ENCODE peak calls at places on chromosomes 11 and 22, in six cellular contexts. One of them, this sample, is unnamed.

GRCh38 chr11:44964526-44965209 is 14.0 kb upstream of the TP53I11 start:
- DNase-seq in transverse colon: no peak
- DNase-seq in sigmoid colon: no peak
- DNase-seq in H1: no peak
- DNase-seq in GM23338: peak; percentile 67
- DNase-seq in Panc1: no peak
- DNase-seq in this sample: no peak

GRCh38 chr11:119367661-119368120 is 13.8 kb downstream of the USP2 start:
- DNase-seq in transverse colon: no peak
- DNase-seq in sigmoid colon: no peak
- DNase-seq in H1: no peak
- DNase-seq in GM23338: no peak
- DNase-seq in Panc1: no peak
- DNase-seq in this sample: peak; percentile 31

GRCh38 chr11:119194811-119195210 is 9.5 kb downstream of the NHERF4 start:
- DNase-seq in transverse colon: no peak
- DNase-seq in sigmoid colon: no peak
- DNase-seq in H1: no peak
- DNase-seq in GM23338: no peak
- DNase-seq in Panc1: no peak
- DNase-seq in this sample: peak; percentile 40

GRCh38 chr11:109150603-109151002 is 271.4 kb upstream of the C11orf87 start:
- DNase-seq in transverse colon: no peak
- DNase-seq in sigmoid colon: no peak
- DNase-seq in H1: no peak
- DNase-seq in GM23338: peak; percentile 9
- DNase-seq in Panc1: no peak
- DNase-seq in this sample: no peak

GRCh38 chr22:28955817-28956216 is 72.4 kb downstream of the ZNRF3 start:
- DNase-seq in transverse colon: peak; percentile 24
- DNase-seq in sigmoid colon: no peak
- DNase-seq in H1: no peak
- DNase-seq in GM23338: no peak
- DNase-seq in Panc1: no peak
- DNase-seq in this sample: no peak

GRCh38 chr11:69430566-69430965 is 50.9 kb upstream of the LINC01488 start:
- DNase-seq in transverse colon: no peak
- DNase-seq in sigmoid colon: peak; percentile 37
- DNase-seq in H1: no peak
- DNase-seq in GM23338: no peak
- DNase-seq in Panc1: no peak
- DNase-seq in this sample: no peak

GRCh38 chr11:76652989-76653673 is 17.4 kb downstream of the LRRC32 start:
- DNase-seq in transverse colon: no peak
- DNase-seq in sigmoid colon: peak; percentile 60
- DNase-seq in H1: no peak
- DNase-seq in GM23338: no peak
- DNase-seq in Panc1: no peak
- DNase-seq in this sample: no peak

GRCh38 chr11:80727315-80727714 is 1286.5 kb upstream of the TENM4 start:
- DNase-seq in transverse colon: no peak
- DNase-seq in sigmoid colon: no peak
- DNase-seq in H1: peak; percentile 48
- DNase-seq in GM23338: peak; percentile 81
- DNase-seq in Panc1: no peak
- DNase-seq in this sample: no peak

GRCh38 chr11:83438438-83438837 is 152.3 kb upstream of the CCDC90B start:
- DNase-seq in transverse colon: no peak
- DNase-seq in sigmoid colon: no peak
- DNase-seq in H1: no peak
- DNase-seq in GM23338: no peak
- DNase-seq in Panc1: no peak
- DNase-seq in this sample: no peak

GRCh38 chr11:10777806-10778205 is 26.8 kb downstream of the CTR9 start:
- DNase-seq in transverse colon: no peak
- DNase-seq in sigmoid colon: no peak
- DNase-seq in H1: no peak
- DNase-seq in GM23338: no peak
- DNase-seq in Panc1: no peak
- DNase-seq in this sample: no peak

GRCh38 chr22:50083462-50084081 is 1.7 kb downstream of the MLC1 start:
- DNase-seq in transverse colon: no peak
- DNase-seq in sigmoid colon: no peak
- DNase-seq in H1: no peak
- DNase-seq in GM23338: no peak
- DNase-seq in Panc1: no peak
- DNase-seq in this sample: peak; percentile 66

GRCh38 chr11:62770778-62771143 is 435 bp upstream of the TAF6L start:
- DNase-seq in transverse colon: peak; percentile 30
- DNase-seq in sigmoid colon: peak; percentile 74
- DNase-seq in H1: peak; percentile 65
- DNase-seq in GM23338: peak; percentile 59
- DNase-seq in Panc1: no peak
- DNase-seq in this sample: peak; percentile 81

GRCh38 chr11:2209900-2210321 is 38.3 kb upstream of the TH start:
- DNase-seq in transverse colon: no peak
- DNase-seq in sigmoid colon: peak; percentile 37
- DNase-seq in H1: peak; percentile 35
- DNase-seq in GM23338: no peak
- DNase-seq in Panc1: no peak
- DNase-seq in this sample: peak; percentile 56

GRCh38 chr22:37161442-37161841 is 11.7 kb upstream of the IL2RB start:
- DNase-seq in transverse colon: no peak
- DNase-seq in sigmoid colon: no peak
- DNase-seq in H1: no peak
- DNase-seq in GM23338: peak; percentile 38
- DNase-seq in Panc1: no peak
- DNase-seq in this sample: peak; percentile 44

GRCh38 chr22:30396871-30397655 is at the start of gene SEC14L2:
- DNase-seq in transverse colon: peak; percentile 78
- DNase-seq in sigmoid colon: peak; percentile 88
- DNase-seq in H1: peak; percentile 83
- DNase-seq in GM23338: peak; percentile 85
- DNase-seq in Panc1: no peak
- DNase-seq in this sample: no peak

GRCh38 chr11:77697865-77698264 is 60.3 kb upstream of the CLNS1A start:
- DNase-seq in transverse colon: no peak
- DNase-seq in sigmoid colon: no peak
- DNase-seq in H1: no peak
- DNase-seq in GM23338: no peak
- DNase-seq in Panc1: no peak
- DNase-seq in this sample: no peak

GRCh38 chr22:35928273-35928798 is 100.3 kb downstream of the RBFOX2 start:
- DNase-seq in transverse colon: no peak
- DNase-seq in sigmoid colon: no peak
- DNase-seq in H1: no peak
- DNase-seq in GM23338: no peak
- DNase-seq in Panc1: no peak
- DNase-seq in this sample: no peak

GRCh38 chr11:63492441-63492840 is 1.5 kb upstream of the PLAAT5 start:
- DNase-seq in transverse colon: no peak
- DNase-seq in sigmoid colon: no peak
- DNase-seq in H1: no peak
- DNase-seq in GM23338: no peak
- DNase-seq in Panc1: no peak
- DNase-seq in this sample: no peak

GRCh38 chr22:33772793-33773192 is 147.5 kb downstream of the LARGE1 start:
- DNase-seq in transverse colon: no peak
- DNase-seq in sigmoid colon: no peak
- DNase-seq in H1: no peak
- DNase-seq in GM23338: no peak
- DNase-seq in Panc1: no peak
- DNase-seq in this sample: no peak

GRCh38 chr11:24233041-24233440 is 263.8 kb upstream of the LUZP2 start:
- DNase-seq in transverse colon: no peak
- DNase-seq in sigmoid colon: no peak
- DNase-seq in H1: no peak
- DNase-seq in GM23338: no peak
- DNase-seq in Panc1: no peak
- DNase-seq in this sample: no peak

GRCh38 chr11:24240496-24240895 is 256.4 kb upstream of the LUZP2 start:
- DNase-seq in transverse colon: no peak
- DNase-seq in sigmoid colon: no peak
- DNase-seq in H1: no peak
- DNase-seq in GM23338: no peak
- DNase-seq in Panc1: no peak
- DNase-seq in this sample: no peak

GRCh38 chr11:24239930-24240329 is 256.9 kb upstream of the LUZP2 start:
- DNase-seq in transverse colon: no peak
- DNase-seq in sigmoid colon: no peak
- DNase-seq in H1: no peak
- DNase-seq in GM23338: no peak
- DNase-seq in Panc1: no peak
- DNase-seq in this sample: no peak

GRCh38 chr11:24239016-24239720 is 257.7 kb upstream of the LUZP2 start:
- DNase-seq in transverse colon: no peak
- DNase-seq in sigmoid colon: no peak
- DNase-seq in H1: no peak
- DNase-seq in GM23338: no peak
- DNase-seq in Panc1: no peak
- DNase-seq in this sample: no peak

GRCh38 chr11:24234822-24235508 is 261.9 kb upstream of the LUZP2 start:
- DNase-seq in transverse colon: peak; percentile 67
- DNase-seq in sigmoid colon: no peak
- DNase-seq in H1: no peak
- DNase-seq in GM23338: peak; percentile 21
- DNase-seq in Panc1: no peak
- DNase-seq in this sample: no peak
- TF ChIP-seq CTCF in transverse colon: peak; percentile 35
- TF ChIP-seq CTCF in sigmoid colon: no peak
- TF ChIP-seq CTCF in H1: no peak
- TF ChIP-seq CTCF in GM23338: peak; percentile 22
- TF ChIP-seq CTCF in Panc1: no peak
- TF ChIP-seq CTCF in this sample: no peak

DNA sequence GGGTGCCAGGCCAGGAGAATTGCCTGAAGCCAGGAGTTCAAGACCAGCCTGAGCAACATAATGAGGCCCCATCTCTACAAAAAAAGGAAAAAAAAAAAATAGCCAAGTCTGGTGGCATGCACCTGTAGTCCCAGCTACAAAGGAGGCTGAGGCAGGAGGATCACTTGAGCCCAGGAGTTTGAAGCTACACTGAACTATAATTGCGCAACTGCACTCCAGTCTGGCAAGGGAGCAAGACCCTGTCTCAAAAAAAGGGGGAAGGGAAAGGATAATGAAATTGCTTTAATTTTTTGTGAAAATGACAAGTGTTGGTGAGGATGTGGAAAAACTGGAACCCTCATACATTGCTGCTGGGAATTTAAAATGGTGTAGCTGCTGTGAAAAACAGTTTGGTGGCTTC is 19.2 kb downstream of the STK33 start:
- DNase-seq in transverse colon: no peak
- DNase-seq in sigmoid colon: no peak
- DNase-seq in H1: no peak
- DNase-seq in GM23338: no peak
- DNase-seq in Panc1: no peak
- DNase-seq in this sample: no peak
- TF ChIP-seq POLR2AphosphoS5 in transverse colon: no peak
- TF ChIP-seq POLR2AphosphoS5 in sigmoid colon: no peak
- TF ChIP-seq POLR2AphosphoS5 in H1: no peak
- TF ChIP-seq POLR2AphosphoS5 in GM23338: no peak
- TF ChIP-seq POLR2AphosphoS5 in Panc1: no peak
- TF ChIP-seq POLR2AphosphoS5 in this sample: no peak

GRCh38 chr22:20781272-20781990 is 7.5 kb downstream of the SERPIND1 start:
- DNase-seq in transverse colon: no peak
- DNase-seq in sigmoid colon: no peak
- DNase-seq in H1: no peak
- DNase-seq in GM23338: no peak
- DNase-seq in Panc1: no peak
- DNase-seq in this sample: no peak

GRCh38 chr22:20783844-20784723 is 10.2 kb downstream of the SERPIND1 start:
- DNase-seq in transverse colon: peak; percentile 31
- DNase-seq in sigmoid colon: no peak
- DNase-seq in H1: peak; percentile 56
- DNase-seq in GM23338: peak; percentile 83
- DNase-seq in Panc1: peak; percentile 41
- DNase-seq in this sample: no peak

GRCh38 chr22:20782601-20783299 is 8.8 kb downstream of the SERPIND1 start:
- DNase-seq in transverse colon: no peak
- DNase-seq in sigmoid colon: no peak
- DNase-seq in H1: no peak
- DNase-seq in GM23338: no peak
- DNase-seq in Panc1: no peak
- DNase-seq in this sample: no peak

GRCh38 chr22:20783300-20783673 is 9.4 kb downstream of the SERPIND1 start:
- DNase-seq in transverse colon: no peak
- DNase-seq in sigmoid colon: no peak
- DNase-seq in H1: no peak
- DNase-seq in GM23338: no peak
- DNase-seq in Panc1: no peak
- DNase-seq in this sample: no peak

DNA sequence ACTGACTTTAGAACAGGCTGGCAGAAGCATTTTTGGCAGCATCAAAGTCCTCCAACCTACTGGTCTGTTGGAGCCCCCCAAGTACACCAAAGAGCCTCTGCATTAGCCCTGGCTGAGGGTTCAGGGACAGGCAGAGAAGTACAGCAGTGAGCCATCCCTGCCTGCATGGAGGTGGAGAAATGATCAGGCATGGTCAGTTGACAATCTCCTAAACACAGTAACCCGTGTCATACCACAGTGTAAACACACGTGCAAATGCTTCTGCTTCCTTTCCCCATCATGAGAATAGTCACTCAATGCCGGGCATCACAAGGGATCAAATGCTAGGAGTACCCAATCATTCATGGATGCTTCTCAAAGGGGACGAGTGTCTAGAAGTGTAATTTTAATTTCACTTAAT is 8.2 kb downstream of the SERPIND1 start:
- DNase-seq in transverse colon: no peak
- DNase-seq in sigmoid colon: no peak
- DNase-seq in H1: no peak
- DNase-seq in GM23338: no peak
- DNase-seq in Panc1: no peak
- DNase-seq in this sample: no peak
- H3K4me1 ChIP-seq in transverse colon: peaks cover 9% of the 10 kb centered on the region
- H3K4me1 ChIP-seq in sigmoid colon: no peaks in the 10 kb centered on the region
- H3K4me1 ChIP-seq in H1: peaks cover 11% of the 10 kb centered on the region
- H3K4me1 ChIP-seq in GM23338: peaks cover 15% of the 10 kb centered on the region
- H3K4me1 ChIP-seq in Panc1: no peaks in the 10 kb centered on the region
- H3K4me1 ChIP-seq in this sample: peaks cover 5% of the 10 kb centered on the region

DNA sequence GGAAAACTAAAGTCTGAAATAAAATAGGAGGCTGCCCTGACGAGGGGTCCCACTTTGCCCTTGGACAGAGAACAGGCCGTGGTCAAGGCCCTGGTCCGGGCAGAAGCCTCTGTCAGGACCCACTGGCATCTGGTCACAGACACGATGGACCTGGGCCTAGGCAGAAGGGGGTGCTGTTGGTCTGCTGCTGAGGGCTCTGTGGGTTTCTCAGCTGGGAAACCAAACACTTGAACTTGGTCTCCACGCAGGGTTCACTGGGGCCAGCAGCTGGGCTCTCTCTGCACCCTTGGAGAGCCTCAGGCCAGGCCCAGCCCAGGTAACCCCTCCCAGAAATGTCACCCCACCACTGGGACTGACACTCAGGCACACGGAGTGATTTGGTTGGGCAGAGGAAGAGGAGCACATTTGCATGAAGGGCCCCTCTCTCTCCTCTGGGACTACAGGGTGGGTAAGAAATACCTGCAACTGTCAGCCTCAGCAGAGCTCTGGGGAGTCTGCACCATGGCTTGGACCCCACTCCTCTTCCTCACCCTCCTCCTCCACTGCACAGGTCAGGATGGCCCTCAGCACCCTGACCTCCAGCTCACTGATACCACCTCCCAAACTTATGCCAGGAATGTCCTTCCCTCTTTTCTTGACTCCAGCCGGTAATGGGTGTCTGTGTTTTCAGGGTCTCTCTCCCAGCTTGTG is 48.1 kb upstream of the TOP3B start:
- DNase-seq in transverse colon: peak; percentile 37
- DNase-seq in sigmoid colon: no peak
- DNase-seq in H1: no peak
- DNase-seq in GM23338: peak; percentile 47
- DNase-seq in Panc1: peak; percentile 17
- DNase-seq in this sample: peak; percentile 88
- TF ChIP-seq CTCF in transverse colon: no peak
- TF ChIP-seq CTCF in sigmoid colon: no peak
- TF ChIP-seq CTCF in H1: peak; percentile 63
- TF ChIP-seq CTCF in GM23338: peak; percentile 71
- TF ChIP-seq CTCF in Panc1: no peak
- TF ChIP-seq CTCF in this sample: no peak